ENCODE peak calls at places on chromosomes 4 and X, in four cellular contexts. O is GM12878, X is H1, U is K562. M is an unnamed sample.

GRCh38 chr4:16226816-16227461 is 668 bp upstream of the TAPT1 start:
- DNase-seq in O (no peak), U (peak), X (peak), M (no peak)

GRCh38 chrX:21675931-21676330 is 17.8 kb upstream of the KLHL34 start:
- DNase-seq in U (no peak), O (no peak), X (no peak), M (no peak)

GRCh38 chrX:44874481-44875184 is 1.6 kb downstream of the KDM6A start:
- DNase-seq in O (no peak), U (peak), X (no peak), M (no peak)

GRCh38 chr4:149549911-149550310 is 265.7 kb downstream of the IQCM start:
- DNase-seq in O (no peak), X (no peak), U (no peak), M (no peak)

GRCh38 chr4:94954273-94954672 is 196.5 kb downstream of the BMPR1B start:
- DNase-seq in U (no peak), O (no peak), X (no peak), M (no peak)

GRCh38 chrX:134186362-134187121 is 50.4 kb upstream of the CCDC160 start:
- DNase-seq in U (no peak), X (no peak), O (peak), M (no peak)

GRCh38 chr4:143768007-143768591 is 67.6 kb upstream of the FREM3 start:
- DNase-seq in X (no peak), O (no peak), U (no peak), M (peak)

GRCh38 chrX:33447285-33447684 is 235.9 kb upstream of the DMD start:
- DNase-seq in U (no peak), X (no peak), O (no peak), M (no peak)

GRCh38 chrX:53882331-53882730 is 161.9 kb downstream of the PHF8 start:
- DNase-seq in X (no peak), O (no peak), U (no peak), M (no peak)

GRCh38 chrX:151396042-151396826 is 772 bp upstream of the VMA21 start:
- DNase-seq in X (no peak), O (peak), U (no peak), M (no peak)

GRCh38 chrX:76126851-76127250 is 46.0 kb upstream of the PBDC1 start:
- DNase-seq in U (no peak), O (no peak), X (no peak), M (no peak)

GRCh38 chrX:76127341-76127740 is 45.5 kb upstream of the PBDC1 start:
- DNase-seq in U (no peak), X (no peak), O (no peak), M (no peak)
- TF ChIP-seq CTCF in U (no peak), X (no peak), O (peak), M (no peak)

GRCh38 chr4:73257995-73258667 is 467 bp downstream of the ANKRD17 start:
- DNase-seq in X (peak), U (peak), O (no peak), M (no peak)
- TF ChIP-seq EGR1 in X (no peak), U (peak), O (no peak), M (no peak)

DNA sequence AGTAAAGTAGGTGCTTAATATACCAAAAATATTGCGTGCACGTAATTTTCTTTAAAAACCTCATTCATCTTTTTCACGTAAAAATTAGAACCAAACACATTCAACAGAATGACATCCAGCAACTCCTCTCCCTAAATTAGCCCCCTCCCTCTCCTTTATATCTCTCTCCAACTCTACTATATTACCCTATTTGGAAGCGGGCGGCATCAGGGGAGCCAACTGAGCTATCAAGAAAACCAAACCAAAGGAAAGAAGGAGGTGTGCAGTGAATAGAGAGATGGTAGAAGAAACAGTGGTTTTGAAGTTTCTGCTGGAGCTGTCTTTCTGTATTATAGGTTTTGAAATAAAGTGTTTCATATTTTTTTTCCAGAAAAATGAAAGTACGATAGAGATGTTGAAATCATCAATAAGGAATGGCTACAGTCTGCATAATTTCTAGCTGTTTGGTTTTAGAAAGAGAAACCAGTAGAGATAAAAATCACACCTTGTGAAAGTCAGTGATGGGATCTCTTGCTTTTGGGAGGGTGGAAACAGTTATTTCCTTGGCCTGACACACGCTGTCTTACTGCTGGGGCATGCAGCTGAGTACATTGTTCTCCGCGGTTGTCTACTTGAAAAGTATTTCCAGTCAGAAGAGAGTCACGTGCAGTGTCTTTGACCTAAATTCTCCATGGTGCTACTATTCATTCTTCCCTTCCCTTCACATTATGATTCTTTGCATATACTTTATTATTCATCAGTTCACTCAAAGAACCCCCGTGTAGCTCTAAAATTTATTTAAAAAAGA is 94.1 kb upstream of the WDR17 start:
- DNase-seq in X (no peak), U (no peak), O (no peak), M (no peak)
- TF ChIP-seq CTCF in X (no peak), U (no peak), O (no peak), M (no peak)

GRCh38 chr4:55546633-55547460 is at the start of gene CLOCK:
- DNase-seq in U (peak), O (no peak), X (peak), M (peak)

GRCh38 chr4:55553442-55553841 is 6.7 kb upstream of the CLOCK start:
- DNase-seq in X (peak), U (no peak), O (no peak), M (no peak)

GRCh38 chr4:55547461-55547770 is 707 bp upstream of the CLOCK start:
- DNase-seq in O (no peak), U (no peak), X (no peak), M (no peak)

GRCh38 chr4:55547918-55548317 is 1.2 kb upstream of the CLOCK start:
- DNase-seq in O (no peak), U (no peak), X (no peak), M (no peak)

GRCh38 chr4:55549888-55550287 is 3.2 kb upstream of the CLOCK start:
- DNase-seq in U (no peak), O (no peak), X (no peak), M (peak)
- TF ChIP-seq EGR1 in U (no peak), O (no peak), X (no peak), M (peak)

DNA sequence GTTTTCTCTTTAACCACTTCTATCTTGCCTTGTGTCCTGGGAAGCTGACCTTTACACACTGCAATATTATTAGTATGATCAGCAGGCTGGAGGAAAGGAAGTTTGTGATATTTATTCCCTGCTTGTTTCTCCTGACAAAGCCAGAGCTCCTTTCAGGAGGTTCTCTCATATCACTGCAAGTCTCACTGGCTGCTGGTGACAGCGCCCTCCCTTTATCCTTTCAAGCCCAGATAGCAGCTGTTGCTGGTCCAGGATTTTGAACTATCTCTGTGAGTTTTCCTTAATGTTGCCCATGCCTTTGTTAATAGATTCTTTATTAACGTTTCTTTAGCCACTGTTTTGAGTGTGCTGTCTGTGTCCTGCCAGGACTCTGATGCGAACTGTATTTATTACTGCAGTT is 518.6 kb downstream of the C4orf33 start:
- DNase-seq in U (no peak), O (no peak), X (no peak), M (no peak)
- TF ChIP-seq CTCF in U (no peak), O (no peak), X (no peak), M (no peak)

GRCh38 chr4:52052475-52052780 is 1.3 kb downstream of the SPATA18 start:
- DNase-seq in X (no peak), O (peak), U (no peak), M (no peak)
- TF ChIP-seq EGR1 in X (no peak), O (no peak), U (no peak), M (no peak)

GRCh38 chr4:147843162-147843561 is 111.3 kb downstream of the ARHGAP10 start:
- DNase-seq in U (peak), O (no peak), X (no peak), M (peak)
- TF ChIP-seq CTCF in U (peak), O (peak), X (peak), M (peak)

M was measured in HCT116.